ENCODE peak calls at places on chromosomes 5 and 9, in five cellular contexts. One of them, this sample, is unnamed.

GRCh38 chr5:74281191-74281590 is 359.3 kb downstream of the ENC1 start:
- DNase-seq in NCI-H1436: no peak
- DNase-seq in neural progenitor cell: no peak
- DNase-seq in lower leg skin: no peak
- DNase-seq in epithelial cell of proximal tubule: no peak
- DNase-seq in this sample: no peak

GRCh38 chr5:137231535-137231934 is 267.6 kb downstream of the SPOCK1 start:
- DNase-seq in NCI-H1436: no peak
- DNase-seq in neural progenitor cell: no peak
- DNase-seq in lower leg skin: no peak
- DNase-seq in epithelial cell of proximal tubule: no peak
- DNase-seq in this sample: no peak

GRCh38 chr9:126357074-126357473 is 30.4 kb downstream of the MVB12B start:
- DNase-seq in NCI-H1436: no peak
- DNase-seq in neural progenitor cell: no peak
- DNase-seq in lower leg skin: no peak
- DNase-seq in epithelial cell of proximal tubule: no peak
- DNase-seq in this sample: no peak

GRCh38 chr9:103266064-103266463 is 270.9 kb downstream of the CYLC2 start:
- DNase-seq in NCI-H1436: no peak
- DNase-seq in neural progenitor cell: no peak
- DNase-seq in lower leg skin: no peak
- DNase-seq in epithelial cell of proximal tubule: no peak
- DNase-seq in this sample: no peak

GRCh38 chr9:113775714-113776113 is 100.4 kb upstream of the ZNF618 start:
- DNase-seq in NCI-H1436: no peak
- DNase-seq in neural progenitor cell: no peak
- DNase-seq in lower leg skin: no peak
- DNase-seq in epithelial cell of proximal tubule: no peak
- DNase-seq in this sample: no peak

GRCh38 chr5:88952344-88952743 is 69.4 kb upstream of the MEF2C start:
- DNase-seq in NCI-H1436: peak; percentile 88
- DNase-seq in neural progenitor cell: peak; percentile 9
- DNase-seq in lower leg skin: no peak
- DNase-seq in epithelial cell of proximal tubule: no peak
- DNase-seq in this sample: no peak

GRCh38 chr9:35962126-35962906 is 4.4 kb upstream of the OR2S2 start:
- DNase-seq in NCI-H1436: no peak
- DNase-seq in neural progenitor cell: peak; percentile 48
- DNase-seq in lower leg skin: no peak
- DNase-seq in epithelial cell of proximal tubule: peak; percentile 19
- DNase-seq in this sample: no peak

GRCh38 chr9:28342815-28343338 is 769.6 kb upstream of the C9orf72 start:
- DNase-seq in NCI-H1436: no peak
- DNase-seq in neural progenitor cell: no peak
- DNase-seq in lower leg skin: no peak
- DNase-seq in epithelial cell of proximal tubule: no peak
- DNase-seq in this sample: no peak

GRCh38 chr9:135718616-135719015 is 16.6 kb downstream of the KCNT1 start:
- DNase-seq in NCI-H1436: peak; percentile 21
- DNase-seq in neural progenitor cell: no peak
- DNase-seq in lower leg skin: no peak
- DNase-seq in epithelial cell of proximal tubule: no peak
- DNase-seq in this sample: no peak

GRCh38 chr9:134403292-134403681 is 77.0 kb downstream of the RXRA start:
- DNase-seq in NCI-H1436: no peak
- DNase-seq in neural progenitor cell: no peak
- DNase-seq in lower leg skin: no peak
- DNase-seq in epithelial cell of proximal tubule: no peak
- DNase-seq in this sample: no peak

GRCh38 chr9:3868466-3868865 is 342.7 kb upstream of the RFX3 start:
- DNase-seq in NCI-H1436: no peak
- DNase-seq in neural progenitor cell: no peak
- DNase-seq in lower leg skin: no peak
- DNase-seq in epithelial cell of proximal tubule: no peak
- DNase-seq in this sample: no peak